ENCODE peak calls at places on chromosomes 12 and 14, in five cellular contexts. Y, G, J, Q and P are unnamed samples.

GRCh38 chr12:848519-849191 is 96.3 kb downstream of the WNK1 start:
- DNase-seq in Y (no peak), G (peak; percentile 17), J (no peak), Q (no peak), P (no peak)

GRCh38 chr14:73662439-73663056 is 17.8 kb downstream of the DNAL1 start:
- DNase-seq in Y (no peak), G (no peak), J (no peak), Q (peak; percentile 79), P (peak; percentile 33)

GRCh38 chr14:61321385-61322010 is at the start of gene PRKCH:
- DNase-seq in Y (peak; percentile 58), G (peak; percentile 88), J (peak; percentile 84), Q (peak; percentile 80), P (peak; percentile 89)

GRCh38 chr14:99703381-99703780 is 19.3 kb downstream of the CYP46A1 start:
- DNase-seq in Y (no peak), G (no peak), J (no peak), Q (no peak), P (no peak)

GRCh38 chr12:26121323-26121740 is 3.5 kb downstream of the BHLHE41 start:
- DNase-seq in Y (no peak), G (no peak), J (no peak), Q (peak; percentile 29), P (peak; percentile 62)

GRCh38 chr12:64551676-64552075 is 58.6 kb upstream of the RASSF3 start:
- DNase-seq in Y (no peak), G (no peak), J (no peak), Q (no peak), P (no peak)

GRCh38 chr12:128570191-128571065 is 253.3 kb downstream of the SLC15A4 start:
- DNase-seq in Y (no peak), G (peak; percentile 33), J (no peak), Q (no peak), P (no peak)

GRCh38 chr14:51924600-51924999 is 64.2 kb downstream of the GNG2 start:
- DNase-seq in Y (no peak), G (no peak), J (no peak), Q (no peak), P (no peak)

GRCh38 chr12:121448771-121449315 is 48.9 kb downstream of the RNF34 start:
- DNase-seq in Y (no peak), G (no peak), J (no peak), Q (no peak), P (no peak)

GRCh38 chr12:118060301-118061010 is 523 bp downstream of the WSB2 start:
- DNase-seq in Y (peak; percentile 20), G (no peak), J (peak; percentile 40), Q (no peak), P (peak; percentile 34)

GRCh38 chr12:130611026-130611905 is 104.8 kb downstream of the RIMBP2 start:
- DNase-seq in Y (no peak), G (no peak), J (no peak), Q (no peak), P (no peak)

GRCh38 chr12:15962760-15963159 is 51.6 kb downstream of the DERA start:
- DNase-seq in Y (no peak), G (no peak), J (no peak), Q (no peak), P (no peak)

GRCh38 chr14:91380610-91381371 is 36.8 kb downstream of the CCDC88C start:
- DNase-seq in Y (no peak), G (no peak), J (no peak), Q (no peak), P (no peak)